ENCODE peak calls at places on chromosomes 12 and 14, in nine cellular contexts. H, U, V, G, R, E, J, T and Q are unnamed samples.

GRCh38 chr12:93186131-93186530 is 191.6 kb upstream of the NUDT4 start:
- DNase-seq in U (no peak), H (no peak), J (no peak), V (no peak), G (no peak), T (no peak), E (no peak), R (no peak), Q (no peak)

GRCh38 chr14:105850853-105851581 is 324.6 kb downstream of the TMEM121 start:
- DNase-seq in H (no peak), T (no peak), U (no peak), J (no peak), R (no peak), V (no peak), G (no peak), E (no peak), Q (no peak)

GRCh38 chr14:51318777-51319176 is 78.7 kb downstream of the TMX1 start:
- DNase-seq in U (no peak), E (no peak), T (no peak), R (no peak), H (no peak), G (peak), J (no peak), V (no peak), Q (no peak)

GRCh38 chr14:90398315-90398811 is 1.5 kb downstream of the CALM1 start:
- DNase-seq in T (peak), G (no peak), E (peak), R (peak), V (no peak), U (no peak), H (peak), J (no peak), Q (no peak)

GRCh38 chr14:61331992-61332657 is 10.7 kb downstream of the PRKCH start:
- DNase-seq in E (no peak), U (no peak), H (no peak), G (no peak), V (no peak), J (no peak), R (no peak), T (no peak), Q (no peak)

GRCh38 chr12:28237423-28237822 is 47.2 kb downstream of the CCDC91 start:
- DNase-seq in T (no peak), R (no peak), U (no peak), G (no peak), V (no peak), E (no peak), J (no peak), H (peak), Q (no peak)

GRCh38 chr12:110107369-110108281 is 16.5 kb upstream of the IFT81 start:
- DNase-seq in T (no peak), E (no peak), H (no peak), J (peak), R (peak), G (peak), U (peak), V (peak), Q (peak)

GRCh38 chr14:21454843-21455550 is 926 bp downstream of the CHD8 start:
- DNase-seq in V (no peak), G (no peak), E (no peak), T (no peak), H (no peak), J (no peak), R (no peak), U (no peak), Q (peak)

GRCh38 chr14:70152704-70153103 is 36.0 kb downstream of the SLC8A3 start:
- DNase-seq in U (no peak), E (no peak), H (no peak), R (no peak), G (no peak), V (no peak), J (no peak), T (no peak), Q (no peak)

GRCh38 chr14:92728781-92729364 is 19.6 kb downstream of the LGMN start:
- DNase-seq in H (no peak), J (no peak), U (peak), R (peak), V (no peak), T (no peak), G (peak), E (no peak), Q (no peak)

GRCh38 chr12:70852416-70853150 is 68.0 kb downstream of the PTPRR start:
- DNase-seq in H (no peak), T (no peak), G (no peak), R (no peak), U (no peak), E (no peak), V (no peak), J (no peak), Q (no peak)

GRCh38 chr12:5022465-5023061 is 21.1 kb upstream of the KCNA5 start:
- DNase-seq in T (peak), E (peak), U (peak), J (no peak), R (no peak), V (no peak), H (peak), G (peak), Q (no peak)

GRCh38 chr14:103562135-103562384 is 397 bp downstream of the BAG5 start:
- DNase-seq in J (no peak), U (no peak), H (no peak), T (no peak), G (no peak), R (no peak), V (no peak), E (no peak), Q (no peak)

GRCh38 chr12:93302331-93303229 is 75.1 kb upstream of the NUDT4 start:
- DNase-seq in H (no peak), R (peak), J (peak), T (no peak), G (peak), E (no peak), V (no peak), U (peak), Q (peak)

GRCh38 chr12:117112268-117112595 is 13.0 kb upstream of the TESC start:
- DNase-seq in R (no peak), J (no peak), E (no peak), G (no peak), H (no peak), U (no peak), V (no peak), T (no peak), Q (no peak)

GRCh38 chr14:92892589-92892988 is 30.4 kb upstream of the CHGA start:
- DNase-seq in H (no peak), T (no peak), J (no peak), E (no peak), U (peak), V (no peak), G (no peak), R (no peak), Q (no peak)

GRCh38 chr12:80756875-80757274 is 40.2 kb downstream of the MYF5 start:
- DNase-seq in U (no peak), G (peak), J (no peak), T (no peak), E (no peak), V (no peak), R (peak), H (no peak), Q (no peak)
- TF ChIP-seq CTCF in U (no peak), G (no peak), J (no peak), T (no peak), E (no peak), V (no peak), R (no peak), H (no peak), Q (no peak)

DNA sequence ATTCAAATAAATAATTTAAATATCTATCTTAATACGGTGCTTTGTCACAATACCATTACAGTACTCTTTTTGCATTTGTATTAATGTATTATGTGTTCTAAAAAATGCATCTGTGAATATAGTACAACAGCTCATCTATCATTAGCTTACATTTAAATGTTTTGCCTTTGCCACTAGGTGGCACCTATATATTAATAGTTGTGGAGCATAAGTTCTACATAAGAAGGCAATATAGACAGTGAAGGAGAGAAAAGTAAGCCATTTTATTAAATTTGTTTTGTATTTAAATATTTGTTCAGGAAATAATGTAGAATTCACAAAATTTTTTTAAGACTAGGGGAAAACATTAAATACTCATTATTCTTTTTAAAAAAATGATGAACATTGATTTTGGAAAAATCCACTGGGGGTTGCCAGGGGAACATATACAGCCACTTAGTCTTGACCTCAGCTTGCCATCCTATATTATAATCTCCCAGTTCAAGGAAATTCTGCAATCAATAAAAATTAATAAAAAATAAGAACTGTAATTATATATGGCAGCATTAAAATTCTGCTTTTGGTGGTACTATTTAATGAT is 9.8 kb downstream of the CCER1 start:
- DNase-seq in J (no peak), T (no peak), H (no peak), V (no peak), U (peak), G (peak), R (peak), E (peak), Q (peak)
- TF ChIP-seq CTCF in J (peak), T (peak), H (peak), V (peak), U (peak), G (peak), R (peak), E (peak), Q (peak)

GRCh38 chr14:74650927-74651686 is 39.1 kb upstream of the LTBP2 start:
- DNase-seq in U (no peak), G (no peak), E (no peak), H (no peak), V (no peak), T (no peak), J (no peak), R (no peak), Q (no peak)

GRCh38 chr14:74648643-74649042 is 36.6 kb upstream of the LTBP2 start:
- DNase-seq in G (no peak), T (no peak), H (no peak), V (no peak), R (no peak), J (no peak), U (no peak), E (no peak), Q (no peak)

GRCh38 chr14:74649167-74649566 is 37.1 kb upstream of the LTBP2 start:
- DNase-seq in J (no peak), G (no peak), R (no peak), T (no peak), U (peak), V (no peak), E (no peak), H (peak), Q (no peak)

GRCh38 chr14:74647834-74648361 is 35.9 kb upstream of the LTBP2 start:
- DNase-seq in J (no peak), E (no peak), H (no peak), V (no peak), R (no peak), U (peak), G (no peak), T (no peak), Q (no peak)

GRCh38 chr14:74649673-74650072 is 37.6 kb upstream of the LTBP2 start:
- DNase-seq in E (no peak), U (peak), G (no peak), T (no peak), R (no peak), J (no peak), H (no peak), V (no peak), Q (peak)
- TF ChIP-seq CTCF in E (no peak), U (no peak), G (no peak), T (no peak), R (no peak), J (no peak), H (no peak), V (no peak), Q (no peak)

GRCh38 chr14:42911642-42912041 is 1305.0 kb downstream of the LRFN5 start:
- DNase-seq in R (no peak), G (no peak), H (no peak), U (no peak), T (no peak), J (no peak), E (no peak), V (no peak), Q (no peak)
- TF ChIP-seq CTCF in R (peak), G (no peak), H (peak), U (no peak), T (no peak), J (no peak), E (no peak), V (no peak), Q (no peak)